ENCODE peak calls at places on chromosomes 1 and 21, in eight cellular contexts. O is fibroblast of mammary gland; J is Panc1; V is nephron progenitor cell; N is Calu3; W is progenitor cell of endocrine pancreas; R is CD8-positive, alpha-beta T cell; L is AG09319. D is an unnamed sample.

GRCh38 chr1:208254862-208255261 is 10.7 kb upstream of the PLXNA2 start:
- DNase-seq in J (no peak), R (no peak), L (peak; percentile 40), V (no peak), N (no peak), O (peak; percentile 39), W (no peak), D (no peak)

GRCh38 chr1:51214615-51215131 is 21.4 kb upstream of the RNF11 start:
- DNase-seq in V (no peak), W (no peak), N (no peak), O (peak; percentile 81), L (peak; percentile 54), J (no peak), R (no peak), D (no peak)

GRCh38 chr1:165816801-165817497 is 10.5 kb upstream of the UCK2 start:
- DNase-seq in V (no peak), N (no peak), R (no peak), O (no peak), L (no peak), J (no peak), W (no peak), D (no peak)

GRCh38 chr1:11397151-11397902 is 81.6 kb upstream of the DISP3 start:
- DNase-seq in L (no peak), N (no peak), J (no peak), R (no peak), V (no peak), O (no peak), W (no peak), D (no peak)

GRCh38 chr1:221335161-221336101 is 406.5 kb downstream of the DUSP10 start:
- DNase-seq in R (no peak), J (no peak), V (peak; percentile 56), N (peak; percentile 12), O (peak; percentile 96), L (peak; percentile 42), W (no peak), D (no peak)

GRCh38 chr21:37028579-37028978 is 22.1 kb downstream of the RIPPLY3 start:
- DNase-seq in N (no peak), W (no peak), J (no peak), R (no peak), L (no peak), V (no peak), O (no peak), D (no peak)

GRCh38 chr1:154778944-154779343 is 91.1 kb downstream of the KCNN3 start:
- DNase-seq in J (no peak), V (no peak), L (no peak), N (no peak), R (no peak), O (no peak), W (no peak), D (no peak)

GRCh38 chr1:44628962-44629756 is 45.1 kb downstream of the TMEM53 start:
- DNase-seq in O (peak; percentile 99), V (no peak), J (peak; percentile 89), N (no peak), L (no peak), R (no peak), W (no peak), D (no peak)

GRCh38 chr21:36535618-36536241 is 55.8 kb upstream of the CLDN14 start:
- DNase-seq in N (no peak), O (no peak), J (no peak), R (no peak), V (no peak), W (no peak), L (no peak), D (no peak)

GRCh38 chr1:67577646-67578045 is 107.4 kb upstream of the GADD45A start:
- DNase-seq in O (no peak), R (no peak), W (no peak), J (no peak), L (no peak), N (no peak), V (no peak), D (no peak)

GRCh38 chr1:244712669-244713068 is 59.7 kb downstream of the DESI2 start:
- DNase-seq in O (no peak), V (no peak), N (no peak), L (no peak), R (no peak), J (no peak), W (no peak), D (no peak)

GRCh38 chr1:63798284-63798683 is 24.5 kb downstream of the ROR1 start:
- DNase-seq in R (no peak), O (no peak), J (no peak), V (no peak), W (no peak), L (no peak), N (no peak), D (no peak)

GRCh38 chr1:12511128-12511484 is 106.9 kb downstream of the DHRS3 start:
- DNase-seq in L (no peak), O (no peak), J (no peak), W (no peak), R (no peak), V (no peak), N (no peak), D (no peak)

GRCh38 chr1:242523282-242523967 is 1.1 kb downstream of the PLD5 start:
- DNase-seq in R (no peak), J (no peak), W (no peak), L (no peak), V (no peak), O (no peak), N (no peak), D (peak; percentile 24)

GRCh38 chr1:53878492-53879105 is 11.0 kb downstream of the YIPF1 start:
- DNase-seq in J (peak; percentile 35), O (peak; percentile 68), V (no peak), W (no peak), N (no peak), L (peak; percentile 38), R (no peak), D (no peak)

GRCh38 chr1:108502624-108503023 is 52.5 kb downstream of the NBPF6 start:
- DNase-seq in O (peak; percentile 61), V (no peak), W (no peak), R (no peak), J (no peak), L (no peak), N (no peak), D (no peak)

GRCh38 chr1:16006552-16007485 is 2.8 kb downstream of the SRARP start:
- DNase-seq in J (no peak), R (no peak), N (no peak), W (no peak), V (no peak), L (no peak), O (peak; percentile 34), D (no peak)
- TF ChIP-seq CTCF in J (no peak), R (no peak), N (no peak), W (no peak), V (no peak), L (peak; percentile 19), O (peak; percentile 31), D (no peak)

DNA sequence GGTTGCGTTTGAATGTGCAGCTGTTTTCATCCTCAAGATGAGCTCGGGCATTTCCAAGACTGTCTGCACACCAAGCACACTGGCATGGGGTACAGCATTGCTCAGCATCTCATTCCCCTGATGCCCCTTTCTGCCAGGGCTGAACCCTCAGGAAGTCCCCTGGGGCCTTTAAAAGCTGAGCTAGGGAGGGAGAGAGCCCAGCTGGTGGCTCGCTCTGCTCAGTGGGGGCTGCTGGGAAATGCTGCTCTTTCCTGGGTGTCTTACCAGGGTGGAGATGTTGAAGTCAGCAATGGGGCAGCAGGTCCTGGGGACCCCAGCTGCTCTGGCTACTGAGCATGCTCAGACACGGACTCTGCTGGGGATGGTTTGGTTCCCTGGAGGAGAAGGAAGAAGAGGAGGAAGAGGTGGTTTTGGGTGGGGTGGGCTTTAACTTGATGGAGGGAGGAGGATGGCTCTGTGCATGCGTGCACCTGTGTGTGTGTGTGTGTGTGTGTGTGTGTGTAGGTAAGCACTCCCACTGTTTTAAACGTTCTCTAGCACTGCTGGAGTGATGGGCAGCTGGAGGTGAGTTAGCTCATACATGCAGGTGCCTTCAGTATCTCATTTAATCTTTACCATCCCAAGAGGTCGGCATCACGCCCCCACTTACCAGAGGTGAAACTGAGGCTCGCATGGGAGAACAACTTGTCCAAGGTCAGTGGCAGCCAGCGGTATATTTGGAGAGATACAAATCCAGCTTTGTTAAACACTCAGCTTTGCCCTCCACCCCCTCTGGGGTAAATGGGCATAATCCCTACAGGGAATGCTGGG is 40.9 kb downstream of the ACTL8 start:
- DNase-seq in J (no peak), V (no peak), W (no peak), L (no peak), N (no peak), R (no peak), O (no peak), D (no peak)
- TF ChIP-seq CTCF in J (no peak), V (no peak), W (no peak), L (no peak), N (no peak), R (no peak), O (no peak), D (no peak)

GRCh38 chr1:211522804-211523203 is 30.8 kb upstream of the RD3 start:
- DNase-seq in V (no peak), R (no peak), W (no peak), L (no peak), O (no peak), J (no peak), N (no peak), D (no peak)

GRCh38 chr1:211518330-211519289 is 26.6 kb upstream of the RD3 start:
- DNase-seq in R (no peak), O (no peak), N (no peak), L (no peak), J (no peak), V (no peak), W (no peak), D (no peak)

GRCh38 chr1:211519602-211520001 is 27.6 kb upstream of the RD3 start:
- DNase-seq in N (no peak), W (no peak), V (no peak), R (no peak), J (no peak), L (no peak), O (no peak), D (no peak)

GRCh38 chr1:211521102-211521815 is 29.3 kb upstream of the RD3 start:
- DNase-seq in V (no peak), O (no peak), N (no peak), R (no peak), J (no peak), W (no peak), L (no peak), D (no peak)

GRCh38 chr1:211520641-211521040 is 28.7 kb upstream of the RD3 start:
- DNase-seq in L (no peak), R (no peak), W (no peak), V (no peak), O (peak; percentile 28), N (peak; percentile 32), J (no peak), D (no peak)
- TF ChIP-seq CTCF in L (no peak), R (no peak), W (no peak), V (no peak), O (peak; percentile 20), N (no peak), J (no peak), D (no peak)

DNA sequence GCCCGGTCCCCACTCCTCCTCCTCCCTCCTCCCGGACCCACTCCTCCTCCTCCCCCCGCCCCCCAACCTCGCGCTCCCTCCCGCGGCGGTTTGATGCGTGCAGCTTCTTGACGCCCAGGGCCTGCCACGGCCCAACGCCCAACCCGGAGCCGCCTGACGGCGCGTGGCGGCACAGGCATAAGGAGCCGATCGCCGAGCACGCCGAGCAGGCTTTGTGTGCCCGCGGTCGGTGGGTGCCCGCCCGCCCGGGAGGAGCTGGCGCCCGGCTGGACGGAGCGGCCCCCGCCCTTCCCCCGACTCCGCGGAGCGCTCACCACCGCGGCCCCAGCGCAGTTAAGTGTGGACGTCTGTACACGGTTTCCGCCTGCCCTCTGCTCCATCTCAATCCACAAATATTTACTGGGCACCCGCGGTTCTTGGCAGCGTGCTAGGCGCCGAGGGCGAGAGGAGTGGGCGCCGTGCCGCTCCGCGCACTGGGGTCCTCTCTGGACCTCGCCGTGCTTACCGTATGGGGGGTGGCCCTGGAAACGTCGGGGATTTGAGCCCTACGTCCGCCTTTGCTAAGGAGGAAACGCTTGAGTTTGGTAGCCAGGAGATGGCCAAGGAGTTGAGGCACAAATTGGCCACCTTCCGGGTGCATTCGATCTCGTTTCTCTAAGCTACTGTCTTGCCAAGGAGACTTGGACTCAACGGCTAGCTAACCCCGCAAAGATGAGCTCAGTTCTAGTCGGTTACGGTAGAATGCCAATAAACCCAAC is 428 bp upstream of the HDGF start:
- DNase-seq in W (peak; percentile 95), J (no peak), V (peak; percentile 95), R (peak; percentile 95), L (peak; percentile 92), N (peak; percentile 98), O (peak; percentile 92), D (peak; percentile 89)
- TF ChIP-seq CTCF in W (no peak), J (no peak), V (no peak), R (no peak), L (no peak), N (no peak), O (no peak), D (no peak)

D was measured in activated B cell treated with CpG ODN at 0.5 μM for 24 hours.